ENCODE peak calls at places on chromosomes 11 and 22, in five cellular contexts. S is kidney tubule cell, O is tibial artery, K is NCI-H1930, F is glomerular endothelial cell. G is an unnamed sample.

GRCh38 chr11:92776676-92777075 is 192.8 kb upstream of the MTNR1B start:
- DNase-seq in S (peak), O (no peak), K (no peak), F (no peak), G (no peak)

GRCh38 chr11:61054513-61054912 is 47.8 kb upstream of the CD5 start:
- DNase-seq in S (no peak), O (no peak), K (no peak), F (no peak), G (no peak)

GRCh38 chr22:49914256-49914655 is 4.0 kb downstream of the ALG12 start:
- DNase-seq in S (no peak), O (no peak), K (no peak), F (no peak), G (no peak)

GRCh38 chr22:42754658-42755057 is 34.0 kb upstream of the A4GALT start:
- DNase-seq in S (peak), O (no peak), K (no peak), F (no peak), G (no peak)

GRCh38 chr11:121310908-121311307 is 18.3 kb downstream of the SC5D start:
- DNase-seq in S (peak), O (no peak), K (no peak), F (no peak), G (no peak)

GRCh38 chr11:35334385-35335090 is 84.8 kb downstream of the SLC1A2 start:
- DNase-seq in S (peak), O (no peak), K (no peak), F (no peak), G (no peak)

GRCh38 chr11:119835804-119836203 is 106.8 kb upstream of the NECTIN1 start:
- DNase-seq in S (no peak), O (no peak), K (no peak), F (no peak), G (no peak)

GRCh38 chr22:27094633-27095308 is 437.4 kb downstream of the MIAT start:
- DNase-seq in S (no peak), O (no peak), K (no peak), F (no peak), G (no peak)

GRCh38 chr22:44335903-44336803 is 23.4 kb upstream of the SHISAL1 start:
- DNase-seq in S (peak), O (no peak), K (no peak), F (no peak), G (no peak)

GRCh38 chr22:45270095-45271020 is 14.4 kb upstream of the UPK3A start:
- DNase-seq in S (no peak), O (no peak), K (no peak), F (no peak), G (no peak)

GRCh38 chr22:39674536-39674935 is 104.0 kb downstream of the CACNA1I start:
- DNase-seq in S (peak), O (no peak), K (no peak), F (no peak), G (no peak)

GRCh38 chr11:61592176-61592575 is 11.3 kb upstream of the SYT7 start:
- DNase-seq in S (no peak), O (no peak), K (no peak), F (no peak), G (no peak)

GRCh38 chr11:77191429-77191822 is 63.4 kb downstream of the MYO7A start:
- DNase-seq in S (no peak), O (no peak), K (peak), F (no peak), G (no peak)

GRCh38 chr11:12253843-12254281 is 123.5 kb upstream of the PARVA start:
- DNase-seq in S (peak), O (no peak), K (no peak), F (no peak), G (no peak)

GRCh38 chr22:47563406-47564157 is 801.1 kb downstream of the TBC1D22A start:
- DNase-seq in S (no peak), O (no peak), K (no peak), F (no peak), G (peak)

GRCh38 chr11:103624708-103625623 is 411.5 kb upstream of the DDI1 start:
- DNase-seq in S (peak), O (no peak), K (no peak), F (peak), G (no peak)

GRCh38 chr11:22774716-22775115 is 54.9 kb downstream of the SVIP start:
- DNase-seq in S (no peak), O (no peak), K (no peak), F (no peak), G (no peak)

GRCh38 chr11:10407055-10407454 is 48.0 kb upstream of the AMPD3 start:
- DNase-seq in S (peak), O (no peak), K (no peak), F (no peak), G (peak)

GRCh38 chr11:127000291-127000968 is at the start of gene KIRREL3:
- DNase-seq in S (peak), O (no peak), K (no peak), F (no peak), G (no peak)

GRCh38 chr11:118929496-118930151 is 3.9 kb upstream of the BCL9L start:
- DNase-seq in S (peak), O (peak), K (peak), F (no peak), G (peak)

GRCh38 chr11:27020736-27021135 is 19.9 kb upstream of the BBOX1 start:
- DNase-seq in S (no peak), O (no peak), K (no peak), F (no peak), G (no peak)

GRCh38 chr11:57359896-57360690 is 20.9 kb downstream of the PRG3 start:
- DNase-seq in S (no peak), O (no peak), K (no peak), F (no peak), G (no peak)

GRCh38 chr11:110474578-110474977 is 44.8 kb downstream of the FDX1 start:
- DNase-seq in S (no peak), O (no peak), K (no peak), F (no peak), G (no peak)

GRCh38 chr11:2418961-2419360 is 18.4 kb downstream of the TSSC4 start:
- DNase-seq in S (no peak), O (no peak), K (no peak), F (no peak), G (no peak)

GRCh38 chr11:79896258-79896657 is 455.4 kb upstream of the TENM4 start:
- DNase-seq in S (peak), O (no peak), K (no peak), F (no peak), G (no peak)

GRCh38 chr11:27215471-27216267 is 147.3 kb downstream of the CCDC34 start:
- DNase-seq in S (peak), O (no peak), K (no peak), F (peak), G (no peak)

GRCh38 chr11:69881467-69882269 is 62.5 kb upstream of the FGF3 start:
- DNase-seq in S (no peak), O (no peak), K (no peak), F (no peak), G (no peak)

GRCh38 chr22:33659423-33659822 is 260.9 kb downstream of the LARGE1 start:
- DNase-seq in S (no peak), O (peak), K (no peak), F (no peak), G (no peak)

GRCh38 chr22:21621891-21622623 is 7.8 kb downstream of the YDJC start:
- DNase-seq in S (no peak), O (peak), K (no peak), F (no peak), G (no peak)

GRCh38 chr11:8757533-8757932 is 74.9 kb downstream of the RPL27A start:
- DNase-seq in S (peak), O (no peak), K (no peak), F (no peak), G (no peak)

GRCh38 chr22:29780781-29781676 is 13.9 kb downstream of the UQCR10 start:
- DNase-seq in S (peak), O (no peak), K (no peak), F (no peak), G (no peak)

GRCh38 chr11:15816270-15816871 is 540.0 kb downstream of the SOX6 start:
- DNase-seq in S (peak), O (peak), K (no peak), F (no peak), G (peak)

GRCh38 chr11:57277845-57278720 is 41.0 kb upstream of the APLNR start:
- DNase-seq in S (peak), O (peak), K (peak), F (peak), G (peak)

GRCh38 chr22:49925525-49926128 is 7.2 kb downstream of the CRELD2 start:
- DNase-seq in S (no peak), O (no peak), K (no peak), F (no peak), G (no peak)

GRCh38 chr11:31761636-31762035 is 49.5 kb downstream of the PAX6 start:
- DNase-seq in S (no peak), O (no peak), K (no peak), F (no peak), G (no peak)

G was measured in right atrium auricular region.